ENCODE peak calls at places on chromosomes 4 and X, in nine cellular contexts. A is fibroblast of villous mesenchyme, W is fibroblast of mammary gland, T is progenitor cell of endocrine pancreas, G is GM12864, H is NB4, Z is H9, R is tibial artery, C is AG04450. M is an unnamed sample.

GRCh38 chr4:37732787-37733186 is 46.6 kb upstream of the RELL1 start:
- DNase-seq in H (no peak), W (no peak), T (no peak), A (no peak), G (no peak), R (no peak), C (no peak), Z (no peak), M (no peak)

GRCh38 chr4:79650794-79651431 is 242.9 kb upstream of the GK2 start:
- DNase-seq in W (peak), H (peak), A (peak), R (no peak), G (no peak), Z (no peak), C (peak), T (no peak), M (no peak)

GRCh38 chr4:152032722-152033131 is 271.9 kb upstream of the GATB start:
- DNase-seq in T (no peak), R (peak), W (peak), A (peak), H (no peak), C (peak), Z (no peak), G (no peak), M (no peak)

GRCh38 chrX:38085797-38086196 is 79.4 kb downstream of the SYTL5 start:
- DNase-seq in C (no peak), G (no peak), R (no peak), A (no peak), H (no peak), W (no peak), Z (no peak), T (no peak), M (no peak)

GRCh38 chr4:153731239-153731638 is 28.6 kb downstream of the RNF175 start:
- DNase-seq in W (peak), Z (no peak), A (peak), R (no peak), T (no peak), C (peak), H (peak), G (no peak), M (peak)

GRCh38 chr4:40502936-40503335 is 126.7 kb downstream of the RBM47 start:
- DNase-seq in W (no peak), Z (no peak), H (peak), T (no peak), G (no peak), R (no peak), C (no peak), A (no peak), M (no peak)

GRCh38 chr4:165006457-165006856 is 25.3 kb upstream of the TRIM60 start:
- DNase-seq in W (no peak), H (no peak), T (no peak), A (no peak), C (no peak), Z (no peak), G (no peak), R (no peak), M (no peak)

GRCh38 chrX:21960569-21960968 is 20.1 kb downstream of the SMS start:
- DNase-seq in Z (no peak), R (no peak), G (no peak), A (no peak), T (no peak), C (no peak), H (no peak), W (no peak), M (no peak)

GRCh38 chr4:120266602-120267001 is 200.0 kb upstream of the MAD2L1 start:
- DNase-seq in Z (no peak), H (no peak), C (no peak), R (no peak), T (no peak), A (no peak), G (no peak), W (peak), M (no peak)

GRCh38 chr4:110139815-110140214 is 58.6 kb downstream of the ELOVL6 start:
- DNase-seq in H (no peak), Z (no peak), C (no peak), A (no peak), T (no peak), G (no peak), W (no peak), R (no peak), M (no peak)

GRCh38 chr4:175651701-175652100 is 160.4 kb downstream of the GPM6A start:
- DNase-seq in G (no peak), A (no peak), Z (no peak), C (no peak), T (no peak), H (no peak), R (no peak), W (no peak), M (no peak)

GRCh38 chr4:18593297-18594002 is 571.9 kb upstream of the LCORL start:
- DNase-seq in H (peak), G (peak), A (peak), C (peak), R (peak), Z (peak), W (peak), T (peak), M (peak)

GRCh38 chr4:3010998-3011397 is 47.6 kb downstream of the GRK4 start:
- DNase-seq in G (no peak), Z (no peak), T (no peak), C (peak), W (peak), H (no peak), R (peak), A (peak), M (no peak)

GRCh38 chr4:25750874-25751273 is 95.2 kb downstream of the SLC34A2 start:
- DNase-seq in H (no peak), G (no peak), W (no peak), A (no peak), Z (no peak), T (no peak), R (no peak), C (no peak), M (no peak)

GRCh38 chr4:5566526-5566925 is 141.8 kb downstream of the EVC2 start:
- DNase-seq in H (no peak), W (no peak), R (no peak), T (no peak), A (no peak), C (no peak), G (no peak), Z (no peak), M (no peak)

GRCh38 chr4:184424993-184425758 is 49.2 kb downstream of the IRF2 start:
- DNase-seq in H (no peak), R (no peak), G (no peak), C (no peak), Z (no peak), W (no peak), T (no peak), A (peak), M (no peak)

DNA sequence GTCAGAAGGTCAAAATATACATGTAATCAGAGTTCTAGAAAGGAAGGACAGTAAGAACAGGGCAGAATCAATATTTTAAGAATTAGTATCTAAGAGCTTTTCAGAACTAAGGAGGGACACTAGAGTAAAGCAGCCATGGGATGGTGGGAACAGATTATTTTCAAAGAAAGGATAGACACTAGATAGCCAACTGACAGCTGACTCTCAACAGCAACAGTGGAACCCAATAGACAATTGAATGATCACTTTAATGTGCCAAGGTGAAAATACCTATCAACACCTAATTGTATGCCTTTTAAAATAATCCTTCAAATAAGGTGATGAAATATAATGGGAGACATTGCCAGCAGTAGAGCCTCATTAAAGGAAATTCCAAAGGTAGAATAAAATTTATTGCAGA is 26.5 kb upstream of the CCDC160 start:
- DNase-seq in G (no peak), C (no peak), H (no peak), T (no peak), Z (no peak), R (no peak), A (no peak), W (no peak), M (no peak)
- TF ChIP-seq CTCF in G (no peak), C (no peak), H (no peak), T (no peak), Z (no peak), R (no peak), A (no peak), W (no peak), M (no peak)

DNA sequence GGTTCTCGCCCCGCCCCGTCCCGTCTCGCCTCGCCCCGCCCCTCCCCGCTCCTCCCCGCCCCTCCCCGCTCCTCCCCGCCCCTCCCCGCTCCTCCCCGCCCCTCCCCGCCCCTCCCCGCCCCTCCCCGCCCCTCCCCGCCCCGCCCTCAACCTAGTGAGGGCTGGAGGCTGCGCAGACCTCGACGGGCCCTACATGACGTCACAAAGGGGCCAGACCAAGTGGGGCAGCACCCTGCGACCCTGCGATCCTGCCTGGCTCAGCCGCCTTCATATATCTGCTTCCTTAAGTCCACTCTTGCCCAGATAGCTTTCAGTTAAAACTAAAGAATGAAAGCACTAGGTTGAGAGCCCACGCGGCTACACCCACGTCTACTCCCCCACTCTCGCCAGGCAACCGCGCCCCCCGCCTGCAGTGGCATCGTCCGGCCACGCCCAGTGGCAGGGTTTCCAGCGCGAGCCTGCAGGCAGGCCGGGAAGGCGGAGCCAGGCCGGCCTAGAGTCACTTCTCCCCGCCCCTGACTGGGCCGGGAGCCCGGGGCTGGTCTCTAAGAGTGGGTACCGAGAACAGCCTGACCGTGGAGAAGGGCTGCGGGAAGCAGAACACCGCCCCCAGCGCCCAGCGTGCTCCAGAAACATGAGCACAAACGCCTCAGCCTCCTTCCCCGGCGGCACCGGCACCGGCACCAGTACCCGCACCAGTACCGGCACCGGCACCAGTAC is 1.5 kb upstream of the MAOA start:
- DNase-seq in A (peak), G (peak), R (peak), W (peak), Z (peak), C (peak), T (peak), H (peak), M (peak)
- TF ChIP-seq CTCF in A (peak), G (no peak), R (peak), W (no peak), Z (peak), C (no peak), T (peak), H (no peak), M (peak)

GRCh38 chrX:141724186-141724585 is 25.6 kb upstream of the SPANXD start:
- DNase-seq in Z (no peak), R (no peak), W (no peak), C (no peak), T (no peak), G (no peak), A (no peak), H (no peak), M (no peak)
- TF ChIP-seq CTCF in Z (no peak), R (no peak), W (no peak), C (no peak), T (no peak), G (no peak), A (no peak), H (no peak), M (no peak)

DNA sequence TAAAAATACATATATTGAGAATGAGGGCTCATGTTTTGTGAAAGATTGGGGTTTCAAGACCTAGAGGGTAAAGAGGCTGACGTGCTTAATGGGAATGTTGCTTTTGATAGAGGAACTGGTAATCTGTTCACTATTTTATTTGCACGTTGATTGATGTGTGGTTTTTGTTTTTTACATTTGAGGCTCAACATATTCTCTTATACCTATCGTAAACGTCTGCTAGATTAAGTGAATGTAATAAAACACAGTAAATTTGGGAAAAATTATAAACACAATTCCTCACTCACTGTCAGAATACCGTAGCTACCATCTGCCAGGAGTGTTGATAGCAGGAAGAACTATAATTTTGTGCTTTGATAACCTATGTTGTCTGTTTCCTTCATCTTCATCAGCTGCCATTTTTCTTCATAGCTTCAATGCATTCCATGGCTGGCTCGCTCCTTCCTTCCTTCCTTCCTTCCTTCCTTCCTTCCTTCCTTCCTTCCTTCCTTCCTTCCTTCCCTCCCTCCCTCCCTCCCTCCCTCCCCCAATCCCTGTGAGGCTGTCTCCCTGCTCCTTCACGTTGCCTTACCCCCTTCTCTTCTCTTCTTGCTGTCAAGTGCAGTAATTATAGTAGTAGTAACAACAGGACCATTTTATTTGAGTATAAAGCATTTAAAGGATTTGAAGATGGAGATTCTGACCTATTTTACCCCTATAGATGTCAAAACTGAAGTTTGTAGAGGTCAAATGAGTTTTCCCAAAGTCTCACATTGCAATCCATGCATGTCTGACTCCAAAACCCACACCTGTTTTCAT is 20.3 kb downstream of the KIT start:
- DNase-seq in A (no peak), Z (no peak), H (no peak), T (no peak), R (no peak), W (no peak), G (no peak), C (no peak), M (no peak)
- TF ChIP-seq CTCF in A (no peak), Z (no peak), H (no peak), T (no peak), R (no peak), W (no peak), G (no peak), C (no peak), M (no peak)

DNA sequence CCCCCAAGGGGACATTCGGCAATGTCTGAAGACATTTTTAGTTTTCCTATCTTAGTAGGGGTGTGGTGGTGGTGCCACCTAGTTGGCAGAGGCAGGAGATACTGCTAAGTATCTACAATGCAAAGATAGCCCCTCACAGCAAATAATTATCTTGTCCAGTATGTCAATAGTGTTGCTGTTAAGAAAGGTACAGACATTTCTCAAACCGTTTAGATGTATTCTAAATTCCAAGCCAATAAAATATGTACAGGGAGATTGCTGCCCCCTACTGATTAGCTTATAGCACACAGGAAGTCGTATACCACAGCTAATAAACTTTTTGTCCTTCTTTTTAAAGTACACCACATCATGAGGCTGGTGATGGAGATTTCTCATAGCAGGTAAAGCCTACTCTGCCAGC is 260.5 kb downstream of the TMA16 start:
- DNase-seq in W (peak), R (no peak), A (peak), T (no peak), H (peak), G (peak), Z (no peak), C (no peak), M (no peak)
- TF ChIP-seq CTCF in W (peak), R (no peak), A (no peak), T (peak), H (peak), G (peak), Z (peak), C (peak), M (peak)